ENCODE peak calls at places on chromosomes 11 and 22, in eight cellular contexts. N, C, P, Q, O, M, A and F are unnamed samples.

GRCh38 chr22:32802291-32802826 is 854 bp downstream of the TIMP3 start:
- DNase-seq in O (no peak), N (no peak), P (no peak), Q (no peak), M (peak; percentile 36), C (peak; percentile 53), A (no peak), F (no peak)

GRCh38 chr11:118003021-118003423 is 16.8 kb downstream of the IL10RA start:
- DNase-seq in A (no peak), P (no peak), N (no peak), O (no peak), M (no peak), C (no peak), Q (no peak), F (peak; percentile 13)

GRCh38 chr11:102599642-102600261 is 25.4 kb downstream of the MMP20 start:
- DNase-seq in N (no peak), O (no peak), P (no peak), M (peak; percentile 97), Q (no peak), C (peak; percentile 92), A (no peak), F (peak; percentile 81)

GRCh38 chr11:2990617-2991476 is 1.3 kb downstream of the NAP1L4 start:
- DNase-seq in Q (peak; percentile 30), C (no peak), A (no peak), O (no peak), P (no peak), M (no peak), N (no peak), F (peak; percentile 56)

GRCh38 chr11:111365722-111366559 is 13.1 kb downstream of the POU2AF1 start:
- DNase-seq in M (no peak), P (no peak), A (no peak), Q (no peak), N (no peak), C (no peak), O (no peak), F (no peak)

GRCh38 chr11:1773131-1773510 is 9.4 kb upstream of the CTSD start:
- DNase-seq in C (no peak), N (no peak), O (peak; percentile 25), M (no peak), Q (no peak), A (no peak), P (peak; percentile 17), F (peak; percentile 39)

GRCh38 chr22:49199224-49199623 is 628.4 kb downstream of the BRD1 start:
- DNase-seq in M (no peak), P (no peak), O (peak; percentile 1), N (no peak), A (no peak), C (no peak), Q (no peak), F (no peak)

GRCh38 chr22:29122041-29122440 is 49.2 kb downstream of the KREMEN1 start:
- DNase-seq in A (no peak), P (no peak), Q (no peak), O (no peak), C (no peak), M (no peak), N (no peak), F (no peak)

GRCh38 chr11:114082767-114083181 is 23.3 kb downstream of the ZBTB16 start:
- DNase-seq in N (peak; percentile 60), M (no peak), C (no peak), O (no peak), A (peak; percentile 47), Q (peak; percentile 37), P (no peak), F (no peak)

GRCh38 chr11:4134844-4135243 is 40.2 kb downstream of the RRM1 start:
- DNase-seq in M (peak; percentile 30), C (peak; percentile 47), Q (no peak), O (no peak), N (no peak), A (no peak), P (no peak), F (peak; percentile 17)

GRCh38 chr11:57434640-57435546 is 8.0 kb upstream of the SLC43A3 start:
- DNase-seq in P (no peak), N (no peak), C (peak; percentile 97), A (no peak), Q (no peak), M (peak; percentile 97), O (peak; percentile 36), F (peak; percentile 66)

GRCh38 chr22:43298062-43298801 is 44.9 kb downstream of the SCUBE1 start:
- DNase-seq in O (no peak), N (no peak), Q (no peak), M (peak; percentile 21), A (no peak), C (peak; percentile 24), P (peak; percentile 42), F (no peak)

GRCh38 chr11:122020902-122021301 is 95.1 kb downstream of the BLID start:
- DNase-seq in O (no peak), P (peak; percentile 25), Q (peak; percentile 30), N (no peak), C (peak; percentile 54), A (no peak), M (peak; percentile 42), F (no peak)

GRCh38 chr11:94181943-94182342 is 53.3 kb downstream of the PANX1 start:
- DNase-seq in Q (no peak), N (no peak), A (no peak), P (no peak), O (no peak), M (no peak), C (no peak), F (no peak)

GRCh38 chr22:35894464-35894878 is 134.2 kb downstream of the RBFOX2 start:
- DNase-seq in M (no peak), P (peak; percentile 41), O (no peak), N (no peak), C (no peak), Q (peak; percentile 73), A (peak; percentile 58), F (no peak)

GRCh38 chr11:134170909-134171281 is 52.9 kb downstream of the NCAPD3 start:
- DNase-seq in C (peak; percentile 9), Q (no peak), A (no peak), M (peak; percentile 15), O (no peak), P (no peak), N (no peak), F (no peak)

GRCh38 chr11:10382518-10382917 is 72.5 kb upstream of the AMPD3 start:
- DNase-seq in Q (no peak), P (no peak), O (no peak), N (peak; percentile 48), C (no peak), M (peak; percentile 56), A (no peak), F (no peak)

DNA sequence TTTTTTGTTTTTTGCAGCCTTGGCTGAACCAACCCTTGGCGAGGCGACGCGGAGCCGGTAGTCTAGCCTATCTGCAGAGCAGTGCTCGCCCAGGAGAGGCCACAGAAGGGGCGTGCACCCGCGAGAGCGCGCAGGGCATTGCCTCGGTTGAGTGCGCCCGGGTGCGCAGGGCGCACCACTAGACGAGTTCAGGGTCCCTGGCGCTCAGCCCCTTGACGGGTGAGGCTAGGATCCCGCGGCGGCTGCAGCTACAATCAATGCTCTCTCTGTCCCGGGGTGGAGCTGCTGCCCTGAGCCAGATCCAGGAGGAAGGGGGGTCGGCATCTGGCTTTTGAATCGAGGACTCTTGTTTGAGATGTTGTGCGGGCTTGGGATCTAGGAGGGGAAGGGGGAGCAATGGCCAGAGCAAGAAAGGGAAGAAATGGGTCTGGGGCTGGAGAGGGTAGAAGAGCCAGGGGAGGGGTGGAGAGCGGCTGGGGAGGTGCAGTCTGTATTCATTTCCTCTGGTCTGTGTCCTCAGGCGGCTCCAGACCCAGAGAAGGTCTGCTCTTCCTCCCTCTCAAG is 949 bp downstream of the THY1 start:
- DNase-seq in M (no peak), P (no peak), C (peak; percentile 50), A (no peak), N (no peak), Q (peak; percentile 34), O (no peak), F (no peak)
- H3K4me3 ChIP-seq in M (peak overlapping the region; percentile 95), P (peak overlapping the region; percentile 42), C (peak overlapping the region; percentile 82), A (peak overlapping the region; percentile 57), N (peak overlapping the region; percentile 41), Q (peak overlapping the region; percentile 24), O (no peak overlapping the region), F (no peak overlapping the region)

DNA sequence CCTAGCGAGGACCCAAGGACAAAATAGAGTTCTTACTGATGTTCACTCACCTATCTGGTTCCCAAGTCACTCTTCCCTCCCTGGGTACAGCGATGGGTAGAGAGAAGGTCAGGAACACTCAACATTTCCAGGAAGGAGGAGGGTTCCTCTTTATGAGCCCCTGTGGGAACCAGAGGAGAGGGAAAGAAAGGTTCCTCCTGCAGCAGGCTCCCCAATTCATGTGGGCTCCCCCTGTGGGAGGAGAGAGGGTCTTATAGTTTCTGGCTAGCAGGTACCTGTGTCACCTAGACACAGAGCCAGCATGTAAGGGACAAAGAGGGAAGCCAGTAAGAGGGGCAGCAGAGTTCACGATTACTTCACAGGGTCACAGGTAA is 93.5 kb downstream of the DBX1 start:
- DNase-seq in N (no peak), C (no peak), O (no peak), A (no peak), P (no peak), Q (no peak), M (no peak), F (no peak)
- TF ChIP-seq CTCF in N (no peak), C (no peak), O (no peak), A (no peak), P (no peak), Q (no peak), M (no peak), F (no peak)

GRCh38 chr22:39439170-39439569 is 17.6 kb upstream of the MGAT3 start:
- DNase-seq in Q (no peak), A (no peak), O (no peak), P (no peak), C (peak; percentile 66), N (no peak), M (peak; percentile 67), F (no peak)
- H3K4me3 ChIP-seq in Q (no peak overlapping the region), A (no peak overlapping the region), O (no peak overlapping the region), P (no peak overlapping the region), C (no peak overlapping the region), N (no peak overlapping the region), M (no peak overlapping the region), F (no peak overlapping the region)

DNA sequence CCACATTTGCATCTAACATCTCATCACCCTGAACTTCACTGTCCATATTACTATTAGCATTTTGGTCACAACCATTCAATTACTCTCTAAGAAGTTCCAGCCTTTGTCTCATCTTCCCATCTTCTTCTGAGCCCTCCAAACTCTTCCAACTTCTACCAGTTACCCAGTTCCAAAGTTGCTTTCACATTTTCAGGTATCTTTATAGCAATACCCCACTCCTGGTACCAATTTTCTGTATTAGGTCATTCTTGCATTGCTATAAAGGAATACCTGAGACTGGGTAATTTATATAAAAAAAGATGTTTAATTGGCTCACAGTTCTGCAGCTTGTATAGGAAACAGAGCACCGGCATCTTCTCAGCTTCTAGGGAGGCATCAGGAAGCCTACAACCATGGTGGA is 64.7 kb upstream of the ARHGAP42 start:
- DNase-seq in Q (no peak), O (no peak), M (no peak), A (no peak), N (no peak), C (no peak), P (no peak), F (no peak)
- TF ChIP-seq CTCF in Q (no peak), O (no peak), M (no peak), A (no peak), N (no peak), C (no peak), P (no peak), F (no peak)

GRCh38 chr11:84425704-84426103 is 1139.5 kb upstream of the CCDC90B start:
- DNase-seq in C (no peak), P (no peak), A (no peak), O (no peak), M (no peak), Q (no peak), N (no peak), F (no peak)
- H3K4me3 ChIP-seq in C (no peak overlapping the region), P (no peak overlapping the region), A (no peak overlapping the region), O (no peak overlapping the region), M (no peak overlapping the region), Q (no peak overlapping the region), N (no peak overlapping the region), F (no peak overlapping the region)